ENCODE peak calls at places on chromosomes 12 and 14, in ten cellular contexts. One of them, this sample, is unnamed.

GRCh38 chr12:12349711-12350665 is at the start of gene MANSC1:
- DNase-seq in stimulated activated CD8-positive, alpha-beta memory T cell treated with anti-CD3 and anti-CD28 coated beads, Interleukin-2, amount 100 ng/mL, for 48 hours: peak
- DNase-seq in SK-N-DZ: peak
- DNase-seq in prostate gland: peak
- DNase-seq in left ventricle myocardium inferior: peak
- DNase-seq in fibroblast of pulmonary artery: peak
- DNase-seq in IMR-90: peak
- DNase-seq in WERI-Rb-1: peak
- DNase-seq in mesenchymal stem cell: peak
- DNase-seq in HFFc6: no peak
- DNase-seq in this sample: peak

GRCh38 chr14:51818748-51819386 is 41.5 kb upstream of the GNG2 start:
- DNase-seq in stimulated activated CD8-positive, alpha-beta memory T cell treated with anti-CD3 and anti-CD28 coated beads, Interleukin-2, amount 100 ng/mL, for 48 hours: no peak
- DNase-seq in SK-N-DZ: peak
- DNase-seq in prostate gland: no peak
- DNase-seq in left ventricle myocardium inferior: no peak
- DNase-seq in fibroblast of pulmonary artery: no peak
- DNase-seq in IMR-90: no peak
- DNase-seq in WERI-Rb-1: no peak
- DNase-seq in mesenchymal stem cell: no peak
- DNase-seq in HFFc6: no peak
- DNase-seq in this sample: no peak

GRCh38 chr14:69241577-69241976 is 18.4 kb upstream of the GALNT16 start:
- DNase-seq in stimulated activated CD8-positive, alpha-beta memory T cell treated with anti-CD3 and anti-CD28 coated beads, Interleukin-2, amount 100 ng/mL, for 48 hours: no peak
- DNase-seq in SK-N-DZ: no peak
- DNase-seq in prostate gland: no peak
- DNase-seq in left ventricle myocardium inferior: no peak
- DNase-seq in fibroblast of pulmonary artery: no peak
- DNase-seq in IMR-90: no peak
- DNase-seq in WERI-Rb-1: no peak
- DNase-seq in mesenchymal stem cell: no peak
- DNase-seq in HFFc6: no peak
- DNase-seq in this sample: no peak

GRCh38 chr14:37894463-37894862 is 299.0 kb downstream of the TTC6 start:
- DNase-seq in stimulated activated CD8-positive, alpha-beta memory T cell treated with anti-CD3 and anti-CD28 coated beads, Interleukin-2, amount 100 ng/mL, for 48 hours: no peak
- DNase-seq in SK-N-DZ: no peak
- DNase-seq in prostate gland: no peak
- DNase-seq in left ventricle myocardium inferior: no peak
- DNase-seq in fibroblast of pulmonary artery: no peak
- DNase-seq in IMR-90: no peak
- DNase-seq in WERI-Rb-1: no peak
- DNase-seq in mesenchymal stem cell: no peak
- DNase-seq in HFFc6: no peak
- DNase-seq in this sample: no peak

GRCh38 chr12:127596881-127597280 is 670.1 kb upstream of the TMEM132C start:
- DNase-seq in stimulated activated CD8-positive, alpha-beta memory T cell treated with anti-CD3 and anti-CD28 coated beads, Interleukin-2, amount 100 ng/mL, for 48 hours: no peak
- DNase-seq in SK-N-DZ: no peak
- DNase-seq in prostate gland: no peak
- DNase-seq in left ventricle myocardium inferior: no peak
- DNase-seq in fibroblast of pulmonary artery: no peak
- DNase-seq in IMR-90: no peak
- DNase-seq in WERI-Rb-1: no peak
- DNase-seq in mesenchymal stem cell: no peak
- DNase-seq in HFFc6: no peak
- DNase-seq in this sample: no peak

GRCh38 chr14:78401866-78402265 is 231.7 kb downstream of the NRXN3 start:
- DNase-seq in stimulated activated CD8-positive, alpha-beta memory T cell treated with anti-CD3 and anti-CD28 coated beads, Interleukin-2, amount 100 ng/mL, for 48 hours: no peak
- DNase-seq in SK-N-DZ: no peak
- DNase-seq in prostate gland: no peak
- DNase-seq in left ventricle myocardium inferior: no peak
- DNase-seq in fibroblast of pulmonary artery: no peak
- DNase-seq in IMR-90: no peak
- DNase-seq in WERI-Rb-1: no peak
- DNase-seq in mesenchymal stem cell: no peak
- DNase-seq in HFFc6: no peak
- DNase-seq in this sample: no peak

GRCh38 chr12:112945515-112945914 is 7.2 kb downstream of the OAS3 start:
- DNase-seq in stimulated activated CD8-positive, alpha-beta memory T cell treated with anti-CD3 and anti-CD28 coated beads, Interleukin-2, amount 100 ng/mL, for 48 hours: no peak
- DNase-seq in SK-N-DZ: no peak
- DNase-seq in prostate gland: no peak
- DNase-seq in left ventricle myocardium inferior: no peak
- DNase-seq in fibroblast of pulmonary artery: no peak
- DNase-seq in IMR-90: no peak
- DNase-seq in WERI-Rb-1: no peak
- DNase-seq in mesenchymal stem cell: no peak
- DNase-seq in HFFc6: no peak
- DNase-seq in this sample: no peak

GRCh38 chr12:70121562-70121961 is 121.7 kb upstream of the CNOT2 start:
- DNase-seq in stimulated activated CD8-positive, alpha-beta memory T cell treated with anti-CD3 and anti-CD28 coated beads, Interleukin-2, amount 100 ng/mL, for 48 hours: no peak
- DNase-seq in SK-N-DZ: no peak
- DNase-seq in prostate gland: no peak
- DNase-seq in left ventricle myocardium inferior: no peak
- DNase-seq in fibroblast of pulmonary artery: no peak
- DNase-seq in IMR-90: no peak
- DNase-seq in WERI-Rb-1: no peak
- DNase-seq in mesenchymal stem cell: no peak
- DNase-seq in HFFc6: no peak
- DNase-seq in this sample: no peak

GRCh38 chr12:112900298-112901145 is 6.2 kb upstream of the OAS1 start:
- DNase-seq in stimulated activated CD8-positive, alpha-beta memory T cell treated with anti-CD3 and anti-CD28 coated beads, Interleukin-2, amount 100 ng/mL, for 48 hours: no peak
- DNase-seq in SK-N-DZ: peak
- DNase-seq in prostate gland: peak
- DNase-seq in left ventricle myocardium inferior: no peak
- DNase-seq in fibroblast of pulmonary artery: peak
- DNase-seq in IMR-90: peak
- DNase-seq in WERI-Rb-1: peak
- DNase-seq in mesenchymal stem cell: peak
- DNase-seq in HFFc6: peak
- DNase-seq in this sample: peak